ENCODE peak calls at places on chromosome 19, in ten cellular contexts. One of them, this sample, is unnamed.

GRCh38 chr19:15291089-15291488 is 41.2 kb downstream of the BRD4 start:
- DNase-seq in neural crest cell: no peak
- DNase-seq in A549: no peak
- DNase-seq in coronary artery: no peak
- DNase-seq in PC-3: no peak
- DNase-seq in cardiac muscle cell: no peak
- DNase-seq in ascending aorta: no peak
- DNase-seq in right atrium auricular region: no peak
- DNase-seq in K562: no peak
- DNase-seq in left ventricle myocardium inferior: no peak
- DNase-seq in this sample: no peak

GRCh38 chr19:8473652-8474476 is 28.6 kb downstream of the PRAM1 start:
- DNase-seq in neural crest cell: no peak
- DNase-seq in A549: no peak
- DNase-seq in coronary artery: no peak
- DNase-seq in PC-3: no peak
- DNase-seq in cardiac muscle cell: no peak
- DNase-seq in ascending aorta: no peak
- DNase-seq in right atrium auricular region: no peak
- DNase-seq in K562: no peak
- DNase-seq in left ventricle myocardium inferior: no peak
- DNase-seq in this sample: no peak

GRCh38 chr19:49923055-49924003 is 5.7 kb upstream of the ATF5 start:
- DNase-seq in neural crest cell: no peak
- DNase-seq in A549: no peak
- DNase-seq in coronary artery: no peak
- DNase-seq in PC-3: no peak
- DNase-seq in cardiac muscle cell: no peak
- DNase-seq in ascending aorta: no peak
- DNase-seq in right atrium auricular region: no peak
- DNase-seq in K562: no peak
- DNase-seq in left ventricle myocardium inferior: no peak
- DNase-seq in this sample: no peak

GRCh38 chr19:9839415-9839814 is 4.3 kb downstream of the PIN1 start:
- DNase-seq in neural crest cell: no peak
- DNase-seq in A549: no peak
- DNase-seq in coronary artery: no peak
- DNase-seq in PC-3: peak; percentile 29
- DNase-seq in cardiac muscle cell: peak; percentile 19
- DNase-seq in ascending aorta: no peak
- DNase-seq in right atrium auricular region: no peak
- DNase-seq in K562: no peak
- DNase-seq in left ventricle myocardium inferior: no peak
- DNase-seq in this sample: no peak

GRCh38 chr19:49879243-49879960 is 1.9 kb downstream of the TBC1D17 start:
- DNase-seq in neural crest cell: no peak
- DNase-seq in A549: no peak
- DNase-seq in coronary artery: no peak
- DNase-seq in PC-3: peak; percentile 22
- DNase-seq in cardiac muscle cell: no peak
- DNase-seq in ascending aorta: no peak
- DNase-seq in right atrium auricular region: no peak
- DNase-seq in K562: no peak
- DNase-seq in left ventricle myocardium inferior: no peak
- DNase-seq in this sample: no peak

GRCh38 chr19:4338441-4339350 is at the start of gene STAP2:
- DNase-seq in neural crest cell: no peak
- DNase-seq in A549: no peak
- DNase-seq in coronary artery: no peak
- DNase-seq in PC-3: peak; percentile 77
- DNase-seq in cardiac muscle cell: peak; percentile 17
- DNase-seq in ascending aorta: no peak
- DNase-seq in right atrium auricular region: no peak
- DNase-seq in K562: peak; percentile 40
- DNase-seq in left ventricle myocardium inferior: no peak
- DNase-seq in this sample: no peak

GRCh38 chr19:16886305-16886880 is 2.4 kb upstream of the F2RL3 start:
- DNase-seq in neural crest cell: no peak
- DNase-seq in A549: no peak
- DNase-seq in coronary artery: no peak
- DNase-seq in PC-3: peak; percentile 54
- DNase-seq in cardiac muscle cell: peak; percentile 93
- DNase-seq in ascending aorta: no peak
- DNase-seq in right atrium auricular region: peak; percentile 87
- DNase-seq in K562: peak; percentile 35
- DNase-seq in left ventricle myocardium inferior: peak; percentile 73
- DNase-seq in this sample: no peak

GRCh38 chr19:5183616-5184015 is 157.0 kb downstream of the PTPRS start:
- DNase-seq in neural crest cell: no peak
- DNase-seq in A549: no peak
- DNase-seq in coronary artery: no peak
- DNase-seq in PC-3: no peak
- DNase-seq in cardiac muscle cell: no peak
- DNase-seq in ascending aorta: no peak
- DNase-seq in right atrium auricular region: no peak
- DNase-seq in K562: no peak
- DNase-seq in left ventricle myocardium inferior: no peak
- DNase-seq in this sample: no peak

GRCh38 chr19:43498233-43498830 is 6.2 kb downstream of the PHLDB3 start:
- DNase-seq in neural crest cell: no peak
- DNase-seq in A549: no peak
- DNase-seq in coronary artery: no peak
- DNase-seq in PC-3: no peak
- DNase-seq in cardiac muscle cell: no peak
- DNase-seq in ascending aorta: no peak
- DNase-seq in right atrium auricular region: no peak
- DNase-seq in K562: no peak
- DNase-seq in left ventricle myocardium inferior: no peak
- DNase-seq in this sample: no peak

GRCh38 chr19:40695881-40696280 is 5.4 kb upstream of the NUMBL start:
- DNase-seq in neural crest cell: no peak
- DNase-seq in A549: no peak
- DNase-seq in coronary artery: no peak
- DNase-seq in PC-3: no peak
- DNase-seq in cardiac muscle cell: no peak
- DNase-seq in ascending aorta: no peak
- DNase-seq in right atrium auricular region: no peak
- DNase-seq in K562: no peak
- DNase-seq in left ventricle myocardium inferior: no peak
- DNase-seq in this sample: no peak

GRCh38 chr19:48627865-48628314 is 8.6 kb downstream of the SPHK2 start:
- DNase-seq in neural crest cell: no peak
- DNase-seq in A549: no peak
- DNase-seq in coronary artery: no peak
- DNase-seq in PC-3: no peak
- DNase-seq in cardiac muscle cell: no peak
- DNase-seq in ascending aorta: no peak
- DNase-seq in right atrium auricular region: no peak
- DNase-seq in K562: no peak
- DNase-seq in left ventricle myocardium inferior: no peak
- DNase-seq in this sample: no peak

GRCh38 chr19:14054099-14054498 is 7.8 kb downstream of the PALM3 start:
- DNase-seq in neural crest cell: no peak
- DNase-seq in A549: no peak
- DNase-seq in coronary artery: no peak
- DNase-seq in PC-3: no peak
- DNase-seq in cardiac muscle cell: no peak
- DNase-seq in ascending aorta: no peak
- DNase-seq in right atrium auricular region: no peak
- DNase-seq in K562: no peak
- DNase-seq in left ventricle myocardium inferior: no peak
- DNase-seq in this sample: no peak

GRCh38 chr19:7979559-7979958 is 25.9 kb downstream of the ELAVL1 start:
- DNase-seq in neural crest cell: no peak
- DNase-seq in A549: no peak
- DNase-seq in coronary artery: no peak
- DNase-seq in PC-3: no peak
- DNase-seq in cardiac muscle cell: no peak
- DNase-seq in ascending aorta: no peak
- DNase-seq in right atrium auricular region: no peak
- DNase-seq in K562: no peak
- DNase-seq in left ventricle myocardium inferior: no peak
- DNase-seq in this sample: no peak

GRCh38 chr19:58538257-58539168 is 5.4 kb upstream of the TRIM28 start:
- DNase-seq in neural crest cell: peak; percentile 63
- DNase-seq in A549: no peak
- DNase-seq in coronary artery: peak; percentile 62
- DNase-seq in PC-3: no peak
- DNase-seq in cardiac muscle cell: peak; percentile 60
- DNase-seq in ascending aorta: no peak
- DNase-seq in right atrium auricular region: no peak
- DNase-seq in K562: no peak
- DNase-seq in left ventricle myocardium inferior: peak; percentile 33
- DNase-seq in this sample: peak; percentile 88

GRCh38 chr19:5803441-5803751 is 1.5 kb upstream of the NRTN start:
- DNase-seq in neural crest cell: no peak
- DNase-seq in A549: no peak
- DNase-seq in coronary artery: no peak
- DNase-seq in PC-3: no peak
- DNase-seq in cardiac muscle cell: no peak
- DNase-seq in ascending aorta: no peak
- DNase-seq in right atrium auricular region: no peak
- DNase-seq in K562: no peak
- DNase-seq in left ventricle myocardium inferior: no peak
- DNase-seq in this sample: no peak

GRCh38 chr19:4415352-4415751 is 12.9 kb downstream of the CHAF1A start:
- DNase-seq in neural crest cell: no peak
- DNase-seq in A549: no peak
- DNase-seq in coronary artery: no peak
- DNase-seq in PC-3: no peak
- DNase-seq in cardiac muscle cell: peak; percentile 70
- DNase-seq in ascending aorta: no peak
- DNase-seq in right atrium auricular region: no peak
- DNase-seq in K562: no peak
- DNase-seq in left ventricle myocardium inferior: no peak
- DNase-seq in this sample: no peak

GRCh38 chr19:19006213-19006612 is 27.1 kb downstream of the SUGP2 start:
- DNase-seq in neural crest cell: no peak
- DNase-seq in A549: no peak
- DNase-seq in coronary artery: no peak
- DNase-seq in PC-3: no peak
- DNase-seq in cardiac muscle cell: peak; percentile 26
- DNase-seq in ascending aorta: no peak
- DNase-seq in right atrium auricular region: no peak
- DNase-seq in K562: no peak
- DNase-seq in left ventricle myocardium inferior: no peak
- DNase-seq in this sample: no peak

GRCh38 chr19:9009935-9010651 is at the start of gene MUC16:
- DNase-seq in neural crest cell: no peak
- DNase-seq in A549: no peak
- DNase-seq in coronary artery: no peak
- DNase-seq in PC-3: peak; percentile 60
- DNase-seq in cardiac muscle cell: no peak
- DNase-seq in ascending aorta: no peak
- DNase-seq in right atrium auricular region: no peak
- DNase-seq in K562: no peak
- DNase-seq in left ventricle myocardium inferior: no peak
- DNase-seq in this sample: no peak

GRCh38 chr19:54462713-54463530 is 656 bp downstream of the LENG9 start:
- DNase-seq in neural crest cell: peak; percentile 36
- DNase-seq in A549: no peak
- DNase-seq in coronary artery: peak; percentile 92
- DNase-seq in PC-3: peak; percentile 63
- DNase-seq in cardiac muscle cell: peak; percentile 81
- DNase-seq in ascending aorta: peak; percentile 88
- DNase-seq in right atrium auricular region: no peak
- DNase-seq in K562: no peak
- DNase-seq in left ventricle myocardium inferior: peak; percentile 82
- DNase-seq in this sample: peak; percentile 59

GRCh38 chr19:55046975-55047622 is 9.0 kb upstream of the GP6 start:
- DNase-seq in neural crest cell: no peak
- DNase-seq in A549: no peak
- DNase-seq in coronary artery: no peak
- DNase-seq in PC-3: no peak
- DNase-seq in cardiac muscle cell: no peak
- DNase-seq in ascending aorta: no peak
- DNase-seq in right atrium auricular region: no peak
- DNase-seq in K562: no peak
- DNase-seq in left ventricle myocardium inferior: no peak
- DNase-seq in this sample: no peak

GRCh38 chr19:18340237-18340989 is at the start of gene PGPEP1:
- DNase-seq in neural crest cell: peak; percentile 60
- DNase-seq in A549: no peak
- DNase-seq in coronary artery: no peak
- DNase-seq in PC-3: peak; percentile 67
- DNase-seq in cardiac muscle cell: peak; percentile 71
- DNase-seq in ascending aorta: peak; percentile 75
- DNase-seq in right atrium auricular region: no peak
- DNase-seq in K562: peak; percentile 86
- DNase-seq in left ventricle myocardium inferior: peak; percentile 83
- DNase-seq in this sample: peak; percentile 81

GRCh38 chr19:46133777-46134231 is 9.3 kb upstream of the IGFL3 start:
- DNase-seq in neural crest cell: no peak
- DNase-seq in A549: no peak
- DNase-seq in coronary artery: no peak
- DNase-seq in PC-3: no peak
- DNase-seq in cardiac muscle cell: no peak
- DNase-seq in ascending aorta: no peak
- DNase-seq in right atrium auricular region: no peak
- DNase-seq in K562: no peak
- DNase-seq in left ventricle myocardium inferior: no peak
- DNase-seq in this sample: no peak
- TF ChIP-seq CTCF in neural crest cell: no peak
- TF ChIP-seq CTCF in A549: no peak
- TF ChIP-seq CTCF in coronary artery: no peak
- TF ChIP-seq CTCF in PC-3: no peak
- TF ChIP-seq CTCF in cardiac muscle cell: no peak
- TF ChIP-seq CTCF in ascending aorta: no peak
- TF ChIP-seq CTCF in right atrium auricular region: no peak
- TF ChIP-seq CTCF in K562: no peak
- TF ChIP-seq CTCF in left ventricle myocardium inferior: no peak
- TF ChIP-seq CTCF in this sample: no peak

GRCh38 chr19:12695514-12695913 is 917 bp downstream of the FBXW9 start:
- DNase-seq in neural crest cell: no peak
- DNase-seq in A549: no peak
- DNase-seq in coronary artery: no peak
- DNase-seq in PC-3: no peak
- DNase-seq in cardiac muscle cell: no peak
- DNase-seq in ascending aorta: no peak
- DNase-seq in right atrium auricular region: no peak
- DNase-seq in K562: no peak
- DNase-seq in left ventricle myocardium inferior: no peak
- DNase-seq in this sample: no peak
- TF ChIP-seq CTCF in neural crest cell: no peak
- TF ChIP-seq CTCF in A549: no peak
- TF ChIP-seq CTCF in coronary artery: no peak
- TF ChIP-seq CTCF in PC-3: no peak
- TF ChIP-seq CTCF in cardiac muscle cell: no peak
- TF ChIP-seq CTCF in ascending aorta: no peak
- TF ChIP-seq CTCF in right atrium auricular region: no peak
- TF ChIP-seq CTCF in K562: no peak
- TF ChIP-seq CTCF in left ventricle myocardium inferior: no peak
- TF ChIP-seq CTCF in this sample: no peak

GRCh38 chr19:31054430-31054829 is 294.8 kb downstream of the TSHZ3 start:
- DNase-seq in neural crest cell: no peak
- DNase-seq in A549: peak; percentile 28
- DNase-seq in coronary artery: no peak
- DNase-seq in PC-3: no peak
- DNase-seq in cardiac muscle cell: peak; percentile 78
- DNase-seq in ascending aorta: no peak
- DNase-seq in right atrium auricular region: no peak
- DNase-seq in K562: peak; percentile 38
- DNase-seq in left ventricle myocardium inferior: peak; percentile 28
- DNase-seq in this sample: peak; percentile 47
- TF ChIP-seq CTCF in neural crest cell: peak; percentile 54
- TF ChIP-seq CTCF in A549: peak; percentile 36
- TF ChIP-seq CTCF in coronary artery: no peak
- TF ChIP-seq CTCF in PC-3: peak; percentile 10
- TF ChIP-seq CTCF in cardiac muscle cell: peak; percentile 76
- TF ChIP-seq CTCF in ascending aorta: no peak
- TF ChIP-seq CTCF in right atrium auricular region: no peak
- TF ChIP-seq CTCF in K562: peak; percentile 64
- TF ChIP-seq CTCF in left ventricle myocardium inferior: peak; percentile 59
- TF ChIP-seq CTCF in this sample: peak; percentile 50

GRCh38 chr19:1106841-1107654 is 3.3 kb downstream of the GPX4 start:
- DNase-seq in neural crest cell: no peak
- DNase-seq in A549: no peak
- DNase-seq in coronary artery: no peak
- DNase-seq in PC-3: peak; percentile 60
- DNase-seq in cardiac muscle cell: peak; percentile 72
- DNase-seq in ascending aorta: no peak
- DNase-seq in right atrium auricular region: no peak
- DNase-seq in K562: peak; percentile 64
- DNase-seq in left ventricle myocardium inferior: no peak
- DNase-seq in this sample: no peak
- TF ChIP-seq CTCF in neural crest cell: peak; percentile 3
- TF ChIP-seq CTCF in A549: no peak
- TF ChIP-seq CTCF in coronary artery: no peak
- TF ChIP-seq CTCF in PC-3: peak; percentile 37
- TF ChIP-seq CTCF in cardiac muscle cell: peak; percentile 12
- TF ChIP-seq CTCF in ascending aorta: no peak
- TF ChIP-seq CTCF in right atrium auricular region: no peak
- TF ChIP-seq CTCF in K562: no peak
- TF ChIP-seq CTCF in left ventricle myocardium inferior: no peak
- TF ChIP-seq CTCF in this sample: no peak

This sample was measured in nephron progenitor cell.